ENCODE peak calls at places on chromosomes 12 and 14, in seven cellular contexts. U is spleen; T is Calu3; S is CD4-positive, alpha-beta T cell; L is HFFc6; W is choroid plexus epithelial cell; K is activated B cell treated with CpG ODN at 0.5 μM for 24 hours. F is an unnamed sample.
A peak's percentile ranks its signal among the peaks of the same experiment; 100 is the strongest.

GRCh38 chr12:78156751-78157150 is 326.1 kb downstream of the NAV3 start:
- DNase-seq in L (no peak), W (no peak), K (no peak), S (no peak), T (no peak), U (no peak), F (no peak)

GRCh38 chr14:101150010-101150409 is 246.5 kb upstream of the RTL1 start:
- DNase-seq in L (no peak), K (no peak), U (no peak), T (no peak), S (no peak), W (no peak), F (no peak)

GRCh38 chr12:3316776-3317480 is 174.1 kb upstream of the PRMT8 start:
- DNase-seq in W (no peak), T (no peak), U (no peak), S (no peak), K (no peak), L (no peak), F (no peak)

GRCh38 chr14:40855343-40855742 is 751.3 kb upstream of the LRFN5 start:
- DNase-seq in K (no peak), L (no peak), U (no peak), T (no peak), S (no peak), W (no peak), F (no peak)

GRCh38 chr14:73909681-73910080 is 23.0 kb downstream of the ZNF410 start:
- DNase-seq in U (no peak), K (no peak), L (no peak), S (no peak), T (no peak), W (no peak), F (no peak)

GRCh38 chr12:62481843-62482540 is 15.4 kb downstream of the MON2 start:
- DNase-seq in T (no peak), L (no peak), W (no peak), S (no peak), U (no peak), K (no peak), F (no peak)

GRCh38 chr14:77653473-77653872 is 37.0 kb upstream of the SPTLC2 start:
- DNase-seq in T (no peak), W (no peak), S (no peak), K (no peak), L (no peak), U (peak; percentile 82), F (no peak)

GRCh38 chr12:93662961-93663728 is 14.0 kb upstream of the CRADD start:
- DNase-seq in S (no peak), U (no peak), K (no peak), W (peak; percentile 50), T (no peak), L (no peak), F (no peak)

GRCh38 chr14:55436530-55436929 is 3.9 kb downstream of the TBPL2 start:
- DNase-seq in K (no peak), S (no peak), W (no peak), T (no peak), U (no peak), L (no peak), F (no peak)

GRCh38 chr14:64891839-64892375 is 12.2 kb upstream of the SPTB start:
- DNase-seq in K (no peak), U (no peak), T (peak; percentile 40), W (peak; percentile 89), S (no peak), L (peak; percentile 69), F (peak; percentile 21)

GRCh38 chr12:109716512-109717389 is 3.1 kb downstream of the FAM222A start:
- DNase-seq in W (no peak), S (no peak), T (no peak), L (no peak), U (no peak), K (no peak), F (no peak)

GRCh38 chr12:2396448-2396871 is 343.7 kb downstream of the CACNA1C start:
- DNase-seq in K (no peak), S (no peak), T (no peak), W (no peak), U (no peak), L (peak; percentile 22), F (no peak)

GRCh38 chr12:51864701-51865469 is 16.4 kb upstream of the FIGNL2 start:
- DNase-seq in T (no peak), U (peak; percentile 38), W (no peak), S (no peak), K (no peak), L (no peak), F (peak; percentile 19)

GRCh38 chr14:104726600-104727451 is 2.8 kb downstream of the ADSS1 start:
- DNase-seq in U (no peak), W (no peak), T (peak; percentile 45), L (no peak), S (no peak), K (no peak), F (no peak)

GRCh38 chr12:62600038-62600437 is 133.4 kb downstream of the MON2 start:
- DNase-seq in S (no peak), W (peak; percentile 31), L (peak; percentile 15), T (no peak), K (no peak), U (no peak), F (no peak)

GRCh38 chr14:79419571-79420327 is 791.6 kb downstream of the DIO2 start:
- DNase-seq in T (no peak), L (no peak), K (no peak), W (peak; percentile 23), S (no peak), U (no peak), F (no peak)

GRCh38 chr12:6123258-6123657 is 1.2 kb downstream of the VWF start:
- DNase-seq in U (no peak), L (no peak), S (no peak), K (no peak), W (no peak), T (no peak), F (no peak)

GRCh38 chr12:92570056-92570753 is 132.6 kb upstream of the PLEKHG7 start:
- DNase-seq in K (no peak), L (peak; percentile 69), S (no peak), U (no peak), W (peak; percentile 92), T (peak; percentile 75), F (no peak)

GRCh38 chr14:90630407-90630806 is 185.8 kb downstream of the TTC7B start:
- DNase-seq in U (no peak), S (no peak), T (no peak), K (no peak), L (no peak), W (no peak), F (no peak)

GRCh38 chr12:65300679-65301349 is 22.3 kb downstream of the MSRB3 start:
- DNase-seq in K (no peak), T (peak; percentile 69), L (peak; percentile 36), U (no peak), S (no peak), W (peak; percentile 58), F (no peak)

GRCh38 chr12:124548854-124549378 is 18.5 kb downstream of the NCOR2 start:
- DNase-seq in T (no peak), L (peak; percentile 46), U (peak; percentile 72), W (peak; percentile 58), K (no peak), S (no peak), F (no peak)

GRCh38 chr12:25018146-25018545 is 69.2 kb upstream of the BCAT1 start:
- DNase-seq in U (no peak), K (no peak), L (no peak), S (no peak), W (no peak), T (no peak), F (no peak)

GRCh38 chr14:69151458-69152180 is 1.3 kb downstream of the DCAF5 start:
- DNase-seq in L (peak; percentile 48), T (peak; percentile 81), W (peak; percentile 61), U (peak; percentile 95), K (peak; percentile 72), S (peak; percentile 77), F (peak; percentile 35)
- TF ChIP-seq CTCF in L (peak; percentile 82), T (peak; percentile 67), W (peak; percentile 31), U (peak; percentile 49), K (no peak), S (peak; percentile 59), F (peak; percentile 36)

DNA sequence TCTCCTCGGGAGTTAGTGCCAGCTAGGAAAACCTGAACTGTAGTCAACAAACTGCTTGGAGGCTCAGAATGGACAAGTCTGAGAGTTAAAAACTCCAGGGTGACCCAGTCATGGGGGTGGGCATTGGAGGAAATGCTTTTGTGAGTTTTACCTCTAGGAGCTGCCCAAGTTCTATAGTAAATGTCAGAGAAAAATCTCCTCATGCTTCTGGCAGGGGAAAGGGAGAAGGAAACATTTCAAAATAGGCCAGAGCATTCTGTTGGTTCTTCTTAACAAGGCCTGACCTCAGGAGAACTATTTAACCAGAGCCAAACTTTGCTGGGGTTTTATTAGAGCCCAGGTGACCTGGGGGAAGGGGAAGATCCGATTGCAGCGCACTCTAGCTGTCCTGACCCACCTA is 12.3 kb downstream of the NINJ2 start:
- DNase-seq in S (no peak), K (no peak), L (no peak), U (peak; percentile 14), W (peak; percentile 53), T (no peak), F (no peak)
- TF ChIP-seq CTCF in S (peak; percentile 35), K (no peak), L (no peak), U (no peak), W (peak; percentile 46), T (no peak), F (no peak)

GRCh38 chr12:126361804-126362203 is 1296.6 kb downstream of the AACS start:
- DNase-seq in K (no peak), L (no peak), S (no peak), U (no peak), W (no peak), T (no peak), F (no peak)

GRCh38 chr12:126358806-126359205 is 1293.6 kb downstream of the AACS start:
- DNase-seq in K (no peak), W (no peak), U (no peak), T (no peak), L (no peak), S (no peak), F (no peak)

GRCh38 chr12:126362490-126362889 is 1297.3 kb downstream of the AACS start:
- DNase-seq in K (no peak), W (no peak), S (no peak), L (no peak), T (no peak), U (no peak), F (no peak)

GRCh38 chr12:126362964-126363363 is 1297.7 kb downstream of the AACS start:
- DNase-seq in S (no peak), L (no peak), T (no peak), K (no peak), U (no peak), W (no peak), F (no peak)
- TF ChIP-seq CTCF in S (no peak), L (no peak), T (no peak), K (no peak), U (no peak), W (no peak), F (no peak)

GRCh38 chr12:50504798-50505385 is at the start of gene DIP2B:
- DNase-seq in K (peak; percentile 95), L (peak; percentile 86), W (peak; percentile 92), S (peak; percentile 96), T (peak; percentile 94), U (peak; percentile 99), F (peak; percentile 62)

GRCh38 chr12:50507474-50507838 is 2.7 kb downstream of the DIP2B start:
- DNase-seq in T (no peak), S (no peak), L (no peak), W (no peak), U (no peak), K (no peak), F (no peak)

GRCh38 chr12:50505945-50506344 is 1.2 kb downstream of the DIP2B start:
- DNase-seq in K (no peak), U (no peak), W (peak; percentile 34), L (no peak), S (no peak), T (no peak), F (no peak)

GRCh38 chr12:50506753-50507473 is 2.1 kb downstream of the DIP2B start:
- DNase-seq in W (no peak), U (no peak), S (no peak), L (no peak), K (no peak), T (no peak), F (no peak)

GRCh38 chr12:50505386-50505827 is 622 bp downstream of the DIP2B start:
- DNase-seq in K (no peak), U (peak; percentile 88), T (peak; percentile 16), W (no peak), L (no peak), S (peak; percentile 46), F (no peak)
- TF ChIP-seq CTCF in K (no peak), U (no peak), T (no peak), W (no peak), L (no peak), S (no peak), F (no peak)